ENCODE peak calls at places on chromosomes 4 and X, in seven cellular contexts. A, M, F, E, J, L and B are unnamed samples.

GRCh38 chr4:169311643-169312365 is 41.0 kb upstream of the SH3RF1 start:
- DNase-seq in E (no peak), J (peak; percentile 69), M (no peak), A (no peak), L (no peak), F (peak; percentile 60), B (peak; percentile 60)

GRCh38 chrX:100975212-100975611 is 5.7 kb downstream of the ARL13A start:
- DNase-seq in J (no peak), E (no peak), L (no peak), F (peak; percentile 52), M (no peak), A (no peak), B (no peak)

GRCh38 chr4:114108869-114109268 is 129.4 kb upstream of the ARSJ start:
- DNase-seq in M (no peak), F (peak; percentile 47), L (no peak), J (peak; percentile 8), A (no peak), E (no peak), B (no peak)

GRCh38 chr4:21885241-21885640 is 63.3 kb downstream of the KCNIP4 start:
- DNase-seq in J (no peak), E (no peak), L (no peak), M (no peak), F (peak; percentile 80), A (no peak), B (no peak)

GRCh38 chr4:24394041-24394440 is 190.3 kb downstream of the DHX15 start:
- DNase-seq in L (no peak), J (no peak), F (peak; percentile 76), A (no peak), E (no peak), M (no peak), B (no peak)

GRCh38 chrX:9846631-9847030 is 60.4 kb downstream of the SHROOM2 start:
- DNase-seq in M (no peak), A (no peak), E (no peak), J (no peak), L (no peak), F (peak; percentile 5), B (no peak)

GRCh38 chr4:5874811-5875465 is 17.9 kb downstream of the CRMP1 start:
- DNase-seq in M (no peak), E (no peak), F (peak; percentile 66), J (no peak), A (no peak), L (no peak), B (peak; percentile 36)

GRCh38 chr4:26746742-26747351 is 113.8 kb upstream of the STIM2 start:
- DNase-seq in M (no peak), E (no peak), L (no peak), A (no peak), F (no peak), J (peak; percentile 88), B (no peak)

GRCh38 chr4:156999175-156999517 is 27.5 kb upstream of the PDGFC start:
- DNase-seq in F (peak; percentile 88), J (no peak), M (no peak), A (no peak), L (no peak), E (no peak), B (no peak)

GRCh38 chr4:128846063-128846462 is 36.6 kb downstream of the JADE1 start:
- DNase-seq in J (no peak), F (no peak), E (no peak), A (no peak), L (no peak), M (no peak), B (no peak)

GRCh38 chrX:73563740-73564073 is 710 bp downstream of the CHIC1 start:
- DNase-seq in E (no peak), J (peak; percentile 43), F (no peak), A (no peak), M (no peak), L (no peak), B (no peak)

GRCh38 chr4:141912831-141913230 is 276.4 kb downstream of the IL15 start:
- DNase-seq in E (no peak), L (no peak), M (no peak), A (no peak), F (no peak), J (peak; percentile 15), B (no peak)

GRCh38 chr4:83855044-83855443 is 319.1 kb downstream of the GPAT3 start:
- DNase-seq in F (peak; percentile 95), L (no peak), E (no peak), J (no peak), M (no peak), A (no peak), B (no peak)

GRCh38 chr4:5365071-5366008 is 314.1 kb downstream of the STK32B start:
- DNase-seq in L (no peak), A (no peak), M (no peak), F (peak; percentile 95), E (no peak), J (peak; percentile 68), B (no peak)

GRCh38 chr4:120544838-120545237 is 377.7 kb downstream of the PRDM5 start:
- DNase-seq in E (no peak), M (no peak), L (no peak), A (no peak), J (no peak), F (no peak), B (no peak)

GRCh38 chrX:53072418-53073114 is 9.6 kb upstream of the TSPYL2 start:
- DNase-seq in A (no peak), M (no peak), E (no peak), J (no peak), L (no peak), F (no peak), B (peak; percentile 60)

GRCh38 chrX:53071604-53072417 is 10.4 kb upstream of the TSPYL2 start:
- DNase-seq in J (peak; percentile 83), A (peak; percentile 82), L (peak; percentile 75), M (peak; percentile 50), E (peak; percentile 84), F (peak; percentile 60), B (peak; percentile 92)

GRCh38 chrX:53074987-53075386 is 7.2 kb upstream of the TSPYL2 start:
- DNase-seq in F (no peak), L (no peak), A (no peak), E (no peak), J (no peak), M (no peak), B (no peak)

GRCh38 chrX:53071064-53071463 is 11.1 kb upstream of the TSPYL2 start:
- DNase-seq in M (no peak), A (no peak), E (no peak), F (no peak), L (no peak), J (no peak), B (no peak)

DNA sequence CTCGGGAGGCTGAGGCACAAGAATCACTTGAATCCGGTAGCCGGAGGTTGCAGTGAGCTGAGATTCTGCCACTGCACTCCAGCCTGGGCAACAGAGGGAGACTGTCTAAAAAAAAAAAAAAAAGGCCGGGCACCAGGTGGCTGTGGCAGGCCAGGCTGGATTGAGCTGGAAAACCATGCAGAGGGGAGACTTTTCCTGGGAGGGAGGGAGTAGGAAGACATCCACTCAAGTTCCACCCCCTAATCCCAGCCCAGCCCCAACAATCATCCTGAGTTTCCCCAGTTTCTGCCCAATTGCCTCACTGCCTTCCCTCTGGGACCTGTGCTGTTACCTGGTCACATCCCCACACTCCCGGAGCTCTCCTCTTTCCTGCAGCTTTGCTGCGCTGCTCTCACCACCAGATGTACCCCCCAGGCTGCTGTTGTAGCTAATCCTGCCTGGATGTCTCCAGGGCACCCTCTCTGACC is 9.0 kb upstream of the TSPYL2 start:
- DNase-seq in L (no peak), F (no peak), J (no peak), A (no peak), M (no peak), E (no peak), B (no peak)
- H3K4me3 ChIP-seq in L (no peak overlapping the region), F (no peak overlapping the region), J (no peak overlapping the region), A (no peak overlapping the region), M (no peak overlapping the region), E (no peak overlapping the region), B (peak overlapping the region; percentile 59)

GRCh38 chr4:73405138-73405537 is 1.1 kb downstream of the ALB start:
- DNase-seq in J (no peak), E (no peak), A (no peak), L (no peak), F (no peak), M (no peak), B (no peak)

GRCh38 chr4:73407227-73407673 is 3.2 kb downstream of the ALB start:
- DNase-seq in A (no peak), F (no peak), M (no peak), E (no peak), J (no peak), L (no peak), B (no peak)

GRCh38 chr4:73406548-73406875 is 2.4 kb downstream of the ALB start:
- DNase-seq in M (no peak), J (no peak), A (no peak), F (peak; percentile 3), L (no peak), E (no peak), B (no peak)

GRCh38 chr4:73404042-73404441 is at the start of gene ALB:
- DNase-seq in M (no peak), A (no peak), J (no peak), F (no peak), E (no peak), L (no peak), B (no peak)

DNA sequence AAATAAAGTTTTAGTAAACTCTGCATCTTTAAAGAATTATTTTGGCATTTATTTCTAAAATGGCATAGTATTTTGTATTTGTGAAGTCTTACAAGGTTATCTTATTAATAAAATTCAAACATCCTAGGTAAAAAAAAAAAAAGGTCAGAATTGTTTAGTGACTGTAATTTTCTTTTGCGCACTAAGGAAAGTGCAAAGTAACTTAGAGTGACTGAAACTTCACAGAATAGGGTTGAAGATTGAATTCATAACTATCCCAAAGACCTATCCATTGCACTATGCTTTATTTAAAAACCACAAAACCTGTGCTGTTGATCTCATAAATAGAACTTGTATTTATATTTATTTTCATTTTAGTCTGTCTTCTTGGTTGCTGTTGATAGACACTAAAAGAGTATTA is 370 bp downstream of the ALB start:
- DNase-seq in J (no peak), L (no peak), M (no peak), A (no peak), E (no peak), F (no peak), B (no peak)
- H3K4me3 ChIP-seq in J (no peak overlapping the region), L (no peak overlapping the region), M (no peak overlapping the region), A (no peak overlapping the region), E (no peak overlapping the region), F (no peak overlapping the region), B (no peak overlapping the region)

GRCh38 chr4:159290321-159291030 is 187.6 kb downstream of the RAPGEF2 start:
- DNase-seq in A (no peak), M (no peak), J (no peak), L (no peak), F (peak; percentile 61), E (no peak), B (no peak)
- H3K4me3 ChIP-seq in A (no peak overlapping the region), M (no peak overlapping the region), J (no peak overlapping the region), L (no peak overlapping the region), F (no peak overlapping the region), E (no peak overlapping the region), B (no peak overlapping the region)

GRCh38 chrX:80016182-80016581 is 1.6 kb downstream of the TBX22 start:
- DNase-seq in F (no peak), A (no peak), E (no peak), J (no peak), L (no peak), M (no peak), B (no peak)

GRCh38 chrX:80026116-80026515 is 11.6 kb downstream of the TBX22 start:
- DNase-seq in F (no peak), E (no peak), L (no peak), M (no peak), A (no peak), J (no peak), B (no peak)

GRCh38 chrX:80022363-80023031 is 7.9 kb downstream of the TBX22 start:
- DNase-seq in M (no peak), A (no peak), L (no peak), J (no peak), E (no peak), F (no peak), B (no peak)

GRCh38 chrX:80021611-80022010 is 7.1 kb downstream of the TBX22 start:
- DNase-seq in A (no peak), M (no peak), F (no peak), L (no peak), E (no peak), J (no peak), B (no peak)
- H3K4me3 ChIP-seq in A (no peak overlapping the region), M (no peak overlapping the region), F (no peak overlapping the region), L (no peak overlapping the region), E (no peak overlapping the region), J (no peak overlapping the region), B (no peak overlapping the region)